ENCODE peak calls at places on chromosomes 7 and 10, in four cellular contexts. M, W, S and F are unnamed samples.

GRCh38 chr10:69307434-69307833 is 29.1 kb downstream of the HK1 start:
- DNase-seq in M (no peak), W (no peak), S (no peak), F (no peak)

GRCh38 chr7:98105942-98106544 is 619 bp upstream of the LMTK2 start:
- DNase-seq in M (peak), W (no peak), S (no peak), F (no peak)

GRCh38 chr7:74320645-74321178 is 31.5 kb downstream of the CLIP2 start:
- DNase-seq in M (peak), W (no peak), S (no peak), F (peak)

GRCh38 chr10:69496352-69497234 is 45.3 kb downstream of the TSPAN15 start:
- DNase-seq in M (no peak), W (no peak), S (no peak), F (no peak)

GRCh38 chr7:26198133-26198780 is 2.3 kb downstream of the HNRNPA2B1 start:
- DNase-seq in M (peak), W (no peak), S (no peak), F (no peak)

GRCh38 chr10:79322616-79323566 is 24.4 kb upstream of the PPIF start:
- DNase-seq in M (peak), W (peak), S (peak), F (no peak)

GRCh38 chr10:103082683-103083082 is 110.4 kb downstream of the NT5C2 start:
- DNase-seq in M (no peak), W (no peak), S (no peak), F (no peak)

GRCh38 chr7:92766461-92767003 is 69.8 kb downstream of the CDK6 start:
- DNase-seq in M (no peak), W (peak), S (no peak), F (no peak)

GRCh38 chr10:85641479-85641967 is 725.1 kb downstream of the GRID1 start:
- DNase-seq in M (no peak), W (no peak), S (no peak), F (no peak)

GRCh38 chr10:70827358-70827757 is 11.6 kb downstream of the SGPL1 start:
- DNase-seq in M (no peak), W (peak), S (no peak), F (no peak)

GRCh38 chr7:44163591-44163990 is 22.5 kb upstream of the MYL7 start:
- DNase-seq in M (no peak), W (peak), S (no peak), F (no peak)

GRCh38 chr10:132458595-132459251 is 61.7 kb downstream of the PWWP2B start:
- DNase-seq in M (peak), W (no peak), S (peak), F (peak)

GRCh38 chr10:124827474-124827873 is 25.9 kb downstream of the ABRAXAS2 start:
- DNase-seq in M (peak), W (peak), S (no peak), F (peak)

GRCh38 chr7:54394877-54395276 is 147.3 kb upstream of the VSTM2A start:
- DNase-seq in M (no peak), W (no peak), S (no peak), F (no peak)

GRCh38 chr10:102146971-102147428 is 5.2 kb upstream of the NOLC1 start:
- DNase-seq in M (no peak), W (no peak), S (no peak), F (no peak)

GRCh38 chr10:62327897-62328296 is 46.3 kb upstream of the ZNF365 start:
- DNase-seq in M (no peak), W (no peak), S (no peak), F (no peak)

GRCh38 chr7:67644149-67644548 is 647.5 kb downstream of the TYW1 start:
- DNase-seq in M (no peak), W (no peak), S (no peak), F (no peak)

GRCh38 chr7:96729795-96730194 is 20.1 kb upstream of the SEM1 start:
- DNase-seq in M (no peak), W (no peak), S (no peak), F (no peak)

GRCh38 chr7:106140406-106141173 is 28.5 kb upstream of the SYPL1 start:
- DNase-seq in M (no peak), W (no peak), S (no peak), F (no peak)

GRCh38 chr10:133100706-133101463 is 13.2 kb downstream of the ADGRA1 start:
- DNase-seq in M (no peak), W (no peak), S (no peak), F (no peak)

GRCh38 chr10:132728321-132728720 is 57.6 kb downstream of the NKX6-2 start:
- DNase-seq in M (no peak), W (no peak), S (no peak), F (no peak)

GRCh38 chr10:78349165-78349516 is 315.5 kb downstream of the RPS24 start:
- DNase-seq in M (no peak), W (no peak), S (no peak), F (no peak)

GRCh38 chr7:54969190-54969967 is 49.4 kb upstream of the EGFR start:
- DNase-seq in M (no peak), W (peak), S (no peak), F (no peak)

GRCh38 chr10:121595806-121596667 is 2.2 kb downstream of the FGFR2 start:
- DNase-seq in M (no peak), W (no peak), S (no peak), F (no peak)

GRCh38 chr10:125092564-125093031 is 67.8 kb downstream of the CTBP2 start:
- DNase-seq in M (no peak), W (no peak), S (no peak), F (no peak)

GRCh38 chr7:159091480-159092475 is 52.9 kb downstream of the VIPR2 start:
- DNase-seq in M (no peak), W (no peak), S (no peak), F (no peak)

GRCh38 chr7:100694196-100694745 is at the start of gene GIGYF1:
- DNase-seq in M (peak), W (peak), S (peak), F (peak)

GRCh38 chr10:82796510-82796909 is 921.5 kb downstream of the NRG3 start:
- DNase-seq in M (no peak), W (no peak), S (no peak), F (no peak)

GRCh38 chr10:52858722-52859121 is 86.1 kb upstream of the MBL2 start:
- DNase-seq in M (no peak), W (no peak), S (no peak), F (no peak)

GRCh38 chr7:121019018-121019417 is 30.5 kb downstream of the CPED1 start:
- DNase-seq in M (no peak), W (peak), S (no peak), F (no peak)

DNA sequence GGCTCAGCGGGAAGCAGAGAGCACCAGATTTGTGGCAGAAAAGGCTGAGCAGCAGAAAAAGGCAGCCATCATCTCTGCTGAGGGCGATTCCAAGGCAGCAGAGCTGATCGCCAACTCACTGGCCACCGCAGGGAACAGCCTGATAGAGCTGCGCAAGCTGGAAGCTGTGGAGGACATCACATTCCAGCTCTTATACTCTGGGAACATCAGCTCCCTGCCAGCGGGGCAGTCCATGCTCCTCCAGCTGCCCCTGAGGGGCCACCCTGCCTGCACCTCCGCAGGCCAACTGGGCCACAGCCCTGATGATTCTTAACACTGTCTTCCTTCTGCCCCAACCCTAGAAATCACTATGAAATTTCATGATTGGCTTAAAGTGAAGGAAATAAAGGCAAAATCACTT is 18.6 kb downstream of the CWF19L1 start:
- DNase-seq in M (no peak), W (no peak), S (no peak), F (no peak)
- TF ChIP-seq CTCF in M (no peak), W (no peak), S (no peak), F (no peak)

DNA sequence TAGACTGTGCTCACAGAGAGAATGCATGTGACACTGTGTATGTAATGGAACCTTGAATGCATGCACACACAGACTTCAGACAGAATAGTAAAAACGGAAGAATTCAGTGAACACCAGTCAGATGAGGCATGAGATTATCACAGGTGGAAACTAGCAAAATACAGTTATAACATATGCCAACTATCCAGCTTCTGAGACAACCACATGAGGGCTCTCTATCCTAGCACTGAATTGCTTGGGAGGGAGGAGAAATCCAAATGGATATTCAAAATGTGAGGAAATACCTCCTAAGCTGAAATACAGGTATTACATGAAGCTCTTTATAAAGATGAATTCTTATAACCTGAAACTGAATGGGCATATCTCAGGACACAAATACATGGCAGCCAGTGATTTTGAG is 30.6 kb downstream of the GARS1 start:
- DNase-seq in M (no peak), W (no peak), S (no peak), F (no peak)
- TF ChIP-seq CTCF in M (no peak), W (no peak), S (peak), F (no peak)

GRCh38 chr7:129828078-129828762 is 124.5 kb downstream of the UBE2H start:
- DNase-seq in M (no peak), W (no peak), S (no peak), F (no peak)

GRCh38 chr7:129824291-129825004 is 128.3 kb downstream of the UBE2H start:
- DNase-seq in M (no peak), W (no peak), S (no peak), F (no peak)

GRCh38 chr7:129825554-129826267 is 127.0 kb downstream of the UBE2H start:
- DNase-seq in M (peak), W (peak), S (peak), F (peak)

GRCh38 chr7:129827467-129827990 is 125.2 kb downstream of the UBE2H start:
- DNase-seq in M (no peak), W (no peak), S (no peak), F (no peak)

GRCh38 chr7:129825005-129825553 is 127.7 kb downstream of the UBE2H start:
- DNase-seq in M (peak), W (no peak), S (peak), F (peak)
- TF ChIP-seq CTCF in M (peak), W (peak), S (no peak), F (no peak)

DNA sequence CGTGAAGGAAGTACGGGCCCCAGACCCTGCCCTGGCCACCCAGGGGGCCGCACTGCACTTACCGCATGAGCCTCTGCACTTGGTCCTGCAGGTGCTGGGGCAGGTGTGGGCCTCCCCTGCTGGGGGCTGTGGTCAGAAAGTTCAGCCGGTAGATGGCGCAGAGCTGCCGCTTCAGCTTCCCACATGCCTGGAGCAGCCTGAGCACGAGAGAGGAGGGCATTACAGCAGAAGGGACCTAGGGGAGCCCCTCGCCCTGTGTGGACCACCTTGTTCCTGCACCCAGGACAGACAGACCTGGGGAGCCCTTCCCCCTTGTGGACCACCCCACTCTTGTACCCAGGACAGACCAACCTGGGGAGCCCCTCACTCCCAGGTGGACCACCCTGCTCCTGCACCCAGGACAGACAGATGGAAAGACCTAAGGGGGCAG is 8.7 kb upstream of the PYROXD2 start:
- DNase-seq in M (no peak), W (no peak), S (no peak), F (no peak)
- TF ChIP-seq CTCF in M (no peak), W (no peak), S (no peak), F (peak)

DNA sequence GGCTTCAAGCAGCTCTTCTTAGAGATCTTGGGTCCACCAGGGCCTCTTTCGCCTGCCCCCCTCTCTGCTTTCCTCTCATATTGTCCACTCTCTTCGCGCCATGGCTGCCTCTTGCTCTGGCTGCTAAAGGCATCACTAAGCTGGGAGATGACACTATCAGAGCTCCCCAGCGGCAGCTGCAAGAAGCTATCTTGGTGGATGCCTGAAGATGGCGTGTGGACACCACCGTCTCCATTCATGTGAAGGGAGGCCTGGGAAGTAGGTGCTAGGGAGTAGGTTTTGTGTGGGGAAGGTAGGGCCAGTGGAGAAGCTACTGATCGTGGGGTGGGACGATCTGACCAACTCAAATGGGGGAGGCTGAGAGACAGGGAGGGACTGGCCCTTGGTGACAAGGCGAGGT is 45.9 kb upstream of the PDLIM1 start:
- DNase-seq in M (no peak), W (no peak), S (no peak), F (no peak)
- TF ChIP-seq CTCF in M (no peak), W (no peak), S (no peak), F (no peak)